ENCODE peak calls at places on chromosomes 2 and 18, in ten cellular contexts. M, B, S, G, H, U, E, A, F and K are unnamed samples.

GRCh38 chr18:76553715-76554603 is 58.9 kb upstream of the ZNF516 start:
- DNase-seq in F (no peak), M (no peak), A (no peak), G (no peak), E (no peak), H (no peak), U (peak), S (no peak), B (peak), K (no peak)

GRCh38 chr2:60515751-60516226 is 37.7 kb downstream of the BCL11A start:
- DNase-seq in E (no peak), U (no peak), M (no peak), H (peak), S (no peak), A (no peak), B (peak), G (peak), F (no peak), K (no peak)

GRCh38 chr2:64284751-64285150 is 140.5 kb upstream of the PELI1 start:
- DNase-seq in A (peak), B (no peak), F (no peak), U (no peak), S (no peak), H (no peak), G (no peak), M (peak), E (peak), K (no peak)

GRCh38 chr2:30283931-30284565 is 52.7 kb downstream of the LBH start:
- DNase-seq in F (no peak), G (no peak), E (no peak), B (no peak), M (no peak), H (no peak), A (no peak), U (no peak), S (peak), K (no peak)

GRCh38 chr2:62941413-62941812 is 109.2 kb upstream of the OTX1 start:
- DNase-seq in G (no peak), H (no peak), U (no peak), B (no peak), M (no peak), S (no peak), F (no peak), E (no peak), A (no peak), K (no peak)

GRCh38 chr2:180006781-180007579 is at the start of gene CWC22:
- DNase-seq in G (peak), U (peak), H (peak), E (peak), A (peak), F (peak), S (peak), M (peak), B (peak), K (peak)

GRCh38 chr18:30527226-30527625 is 515.3 kb downstream of the DSC3 start:
- DNase-seq in A (no peak), E (no peak), B (no peak), M (no peak), G (no peak), U (no peak), H (no peak), S (no peak), F (no peak), K (no peak)

GRCh38 chr2:131431336-131431735 is 44.6 kb upstream of the TUBA3D start:
- DNase-seq in E (no peak), A (no peak), S (no peak), H (no peak), U (no peak), F (no peak), B (no peak), M (no peak), G (no peak), K (no peak)

GRCh38 chr18:11260963-11261441 is 111.6 kb upstream of the PIEZO2 start:
- DNase-seq in U (no peak), S (no peak), B (no peak), E (no peak), A (no peak), G (no peak), M (no peak), H (no peak), F (no peak), K (no peak)

GRCh38 chr2:905833-906140 is 44.9 kb upstream of the SNTG2 start:
- DNase-seq in B (no peak), A (no peak), H (no peak), M (no peak), F (no peak), E (no peak), U (no peak), G (no peak), S (no peak), K (no peak)

GRCh38 chr18:59639136-59639535 is 58.1 kb downstream of the CCBE1 start:
- DNase-seq in B (no peak), A (no peak), S (no peak), H (no peak), U (no peak), F (no peak), E (no peak), G (no peak), M (no peak), K (no peak)

GRCh38 chr2:96909651-96910050 is 39.8 kb upstream of the SEMA4C start:
- DNase-seq in F (no peak), E (no peak), H (no peak), S (no peak), A (no peak), U (no peak), B (no peak), M (no peak), G (no peak), K (no peak)

GRCh38 chr18:11741505-11742145 is 52.6 kb downstream of the GNAL start:
- DNase-seq in U (peak), E (no peak), B (peak), A (no peak), F (no peak), H (no peak), G (no peak), M (no peak), S (no peak), K (no peak)

GRCh38 chr2:7825591-7826312 is 856.1 kb upstream of the ID2 start:
- DNase-seq in U (peak), S (no peak), M (no peak), A (no peak), F (peak), B (no peak), G (peak), E (no peak), H (no peak), K (no peak)

GRCh38 chr2:138115664-138116063 is 151.4 kb downstream of the HNMT start:
- DNase-seq in E (no peak), H (no peak), S (no peak), F (no peak), G (no peak), U (no peak), M (no peak), A (no peak), B (peak), K (no peak)

GRCh38 chr18:55189972-55190371 is 230.7 kb upstream of the CCDC68 start:
- DNase-seq in U (no peak), A (no peak), H (no peak), E (no peak), B (no peak), S (no peak), M (no peak), G (no peak), F (no peak), K (no peak)

GRCh38 chr2:209095432-209095831 is 328.4 kb upstream of the MAP2 start:
- DNase-seq in E (no peak), S (no peak), H (no peak), A (no peak), F (no peak), U (no peak), B (no peak), M (no peak), G (no peak), K (no peak)